ENCODE peak calls at places on chromosomes 16 and 17, in four cellular contexts. T, O, C and U are unnamed samples.

GRCh38 chr16:86118467-86119307 is 219.7 kb downstream of the IRF8 start:
- DNase-seq in T (no peak), C (no peak), O (peak), U (no peak)

GRCh38 chr16:14669776-14670175 is 24.3 kb downstream of the PLA2G10 start:
- DNase-seq in C (no peak), O (no peak), T (no peak), U (no peak)

GRCh38 chr17:27413792-27414191 is 42.5 kb upstream of the KSR1 start:
- DNase-seq in O (no peak), T (no peak), C (no peak), U (no peak)

GRCh38 chr16:65672960-65673359 is 551.1 kb upstream of the CDH11 start:
- DNase-seq in T (no peak), O (no peak), C (no peak), U (no peak)

GRCh38 chr17:74243013-74243755 is 29.8 kb downstream of the TTYH2 start:
- DNase-seq in O (no peak), T (no peak), C (no peak), U (peak)

GRCh38 chr17:35849469-35850348 is 19.0 kb downstream of the HEATR9 start:
- DNase-seq in O (peak), T (peak), C (peak), U (peak)

GRCh38 chr16:67562918-67563707 is 787 bp downstream of the CTCF start:
- DNase-seq in T (no peak), C (peak), O (no peak), U (peak)

GRCh38 chr16:578870-579405 is 9.2 kb downstream of the PIGQ start:
- DNase-seq in C (peak), O (no peak), T (peak), U (peak)

GRCh38 chr16:89621698-89622409 is 8.4 kb downstream of the DPEP1 start:
- DNase-seq in T (no peak), O (no peak), C (peak), U (no peak)

GRCh38 chr17:82593590-82594087 is 54.6 kb downstream of the WDR45B start:
- DNase-seq in C (no peak), O (no peak), T (no peak), U (peak)

GRCh38 chr17:37160940-37161339 is 212.2 kb downstream of the AATF start:
- DNase-seq in T (no peak), C (no peak), O (no peak), U (no peak)

GRCh38 chr17:20996724-20997615 is 45.8 kb downstream of the USP22 start:
- DNase-seq in T (no peak), C (no peak), O (no peak), U (peak)

GRCh38 chr17:20998571-20999043 is 44.2 kb downstream of the USP22 start:
- DNase-seq in C (no peak), T (no peak), O (no peak), U (no peak)

GRCh38 chr17:20995873-20996723 is 46.7 kb downstream of the USP22 start:
- DNase-seq in C (no peak), T (no peak), O (no peak), U (peak)

GRCh38 chr17:20999044-20999573 is 43.7 kb downstream of the USP22 start:
- DNase-seq in O (no peak), T (no peak), C (no peak), U (no peak)

GRCh38 chr17:20997711-20998570 is 44.9 kb downstream of the USP22 start:
- DNase-seq in O (no peak), C (no peak), T (no peak), U (peak)
- TF ChIP-seq TCF12 in O (no peak), C (no peak), T (no peak), U (no peak)

DNA sequence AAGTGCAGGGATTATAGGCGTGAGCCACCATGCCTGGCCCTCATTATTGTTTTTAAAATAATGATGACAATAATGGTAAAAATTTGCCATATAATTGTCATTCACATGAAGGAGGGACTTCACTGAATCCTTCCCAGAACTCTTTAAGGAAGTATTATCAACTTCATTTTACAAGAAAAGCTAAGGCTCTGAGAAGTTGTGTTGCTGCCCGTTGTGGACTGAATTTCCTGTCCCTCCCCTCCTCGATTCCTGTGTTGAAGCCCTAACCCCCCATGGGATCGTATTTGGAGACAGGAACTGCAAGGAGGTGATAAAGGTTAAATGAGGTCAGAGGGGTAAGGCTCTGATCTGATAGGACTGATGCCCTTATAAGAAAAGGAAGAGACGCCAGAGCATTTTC is 458.0 kb downstream of the HAPSTR1 start:
- DNase-seq in O (no peak), C (no peak), T (no peak), U (no peak)
- TF ChIP-seq TCF12 in O (no peak), C (no peak), T (no peak), U (no peak)

GRCh38 chr16:69465083-69465721 is 40.8 kb downstream of the CYB5B start:
- DNase-seq in T (no peak), O (peak), C (peak), U (no peak)
- TF ChIP-seq TCF12 in T (no peak), O (no peak), C (no peak), U (no peak)

DNA sequence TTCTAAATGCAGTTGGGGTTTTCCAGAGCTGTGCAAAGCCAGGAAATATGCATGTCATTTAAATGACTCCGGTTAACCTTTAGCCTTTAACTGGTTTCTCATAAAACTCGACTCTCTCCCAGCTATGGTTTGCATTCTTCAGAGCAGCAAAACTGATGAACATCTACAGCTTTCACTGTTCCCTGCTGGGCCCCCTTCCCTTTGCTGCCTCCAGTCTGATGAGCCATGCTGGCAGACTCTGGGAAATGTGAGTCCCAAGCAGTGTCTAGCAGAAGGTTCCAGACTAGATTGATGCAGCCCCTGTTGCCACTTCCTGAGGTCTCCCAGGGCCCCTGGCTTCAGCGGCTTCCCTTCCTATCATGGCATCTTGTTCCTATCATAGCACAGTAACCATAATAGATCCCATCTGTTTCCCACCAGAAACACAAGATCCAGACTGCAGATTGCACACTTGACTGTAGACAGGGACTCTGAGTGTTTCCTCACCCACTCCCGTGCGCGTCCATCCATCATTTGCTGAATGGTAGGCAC is 135.4 kb downstream of the CLEC16A start:
- DNase-seq in O (no peak), T (no peak), C (no peak), U (peak)
- TF ChIP-seq TCF12 in O (no peak), T (no peak), C (no peak), U (peak)

GRCh38 chr17:7015587-7016020 is 3.2 kb downstream of the RNASEK start:
- DNase-seq in T (no peak), O (no peak), C (no peak), U (no peak)

GRCh38 chr17:7016406-7016805 is 4.0 kb downstream of the RNASEK start:
- DNase-seq in C (no peak), T (no peak), O (no peak), U (no peak)

GRCh38 chr17:7011942-7012254 is 526 bp upstream of the RNASEK start:
- DNase-seq in O (no peak), C (no peak), T (no peak), U (no peak)

GRCh38 chr17:7014995-7015586 is 2.7 kb downstream of the RNASEK start:
- DNase-seq in C (no peak), T (no peak), O (peak), U (no peak)

DNA sequence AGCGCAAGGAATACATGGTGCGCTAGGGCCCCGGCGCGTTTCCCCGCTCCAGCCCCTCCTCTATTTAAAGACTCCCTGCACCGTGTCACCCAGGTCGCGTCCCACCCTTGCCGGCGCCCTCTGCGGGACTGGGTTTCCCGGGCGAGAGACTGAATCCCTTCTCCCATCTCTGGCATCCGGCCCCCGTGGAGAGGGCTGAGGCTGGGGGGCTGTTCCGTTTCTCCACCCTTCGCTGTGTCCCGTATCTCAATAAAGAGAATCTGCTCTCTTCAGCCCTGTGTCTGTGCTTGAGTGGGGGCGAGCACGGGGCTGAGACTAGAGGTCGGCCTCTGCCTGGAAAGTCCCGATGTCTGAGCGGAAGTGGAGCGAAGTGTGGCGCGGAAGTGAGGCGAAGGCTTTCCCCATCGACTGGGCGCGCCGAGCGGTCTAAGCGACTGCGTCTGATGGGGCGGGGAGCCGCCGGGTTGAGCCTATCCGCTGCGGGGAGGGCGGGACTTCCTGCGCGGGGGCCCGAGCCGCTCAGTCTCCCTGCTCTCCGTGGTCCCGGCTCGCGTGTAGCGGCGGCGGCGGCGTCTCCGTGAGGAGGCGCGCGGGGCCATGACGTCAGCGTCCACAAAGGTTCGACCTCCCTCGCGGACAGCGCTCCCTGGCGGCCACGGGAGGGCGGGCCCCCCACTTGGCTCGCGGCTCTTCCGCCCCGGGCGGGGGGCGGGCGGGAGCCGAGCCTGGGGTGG is 2.0 kb downstream of the RNASEK start:
- DNase-seq in T (peak), C (peak), O (peak), U (peak)
- TF ChIP-seq TCF12 in T (no peak), C (no peak), O (peak), U (no peak)

GRCh38 chr17:57562231-57562630 is 182.9 kb downstream of the CCDC182 start:
- DNase-seq in T (no peak), C (no peak), O (no peak), U (no peak)

GRCh38 chr17:57563968-57564367 is 181.1 kb downstream of the CCDC182 start:
- DNase-seq in T (no peak), O (no peak), C (no peak), U (peak)

GRCh38 chr17:57566724-57567123 is 178.4 kb downstream of the CCDC182 start:
- DNase-seq in C (no peak), T (no peak), O (no peak), U (no peak)

GRCh38 chr17:57567278-57567677 is 177.8 kb downstream of the CCDC182 start:
- DNase-seq in O (no peak), T (no peak), C (no peak), U (peak)

DNA sequence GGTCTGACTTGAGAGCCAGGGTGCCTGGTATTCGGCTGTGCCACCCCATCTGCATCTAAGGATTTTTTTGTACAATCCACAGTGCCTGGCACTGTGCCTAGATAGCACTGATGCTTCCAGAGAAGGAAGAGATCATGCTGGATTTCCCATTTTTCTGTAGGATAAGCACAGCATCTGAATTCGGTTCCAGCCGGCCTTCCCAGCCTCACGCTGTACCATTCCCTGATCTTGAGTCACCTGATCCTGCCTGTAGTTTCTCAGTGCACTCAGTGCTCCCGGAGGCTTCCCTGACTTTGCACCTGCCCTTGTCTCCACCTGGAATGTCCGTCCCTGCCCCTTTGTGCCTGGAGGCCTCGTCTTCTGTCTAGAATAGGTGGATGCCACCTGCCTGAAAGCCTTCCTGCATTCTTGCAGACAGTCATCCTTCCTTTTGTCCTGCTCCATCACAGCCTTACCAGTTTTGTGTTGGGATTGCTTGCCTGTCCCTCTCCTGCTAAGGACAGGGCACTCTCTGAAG is 179.9 kb downstream of the CCDC182 start:
- DNase-seq in O (no peak), C (no peak), T (no peak), U (no peak)
- TF ChIP-seq TCF12 in O (no peak), C (no peak), T (no peak), U (no peak)

GRCh38 chr17:41003926-41004325 is 4.2 kb upstream of the KRTAP3-2 start:
- DNase-seq in O (no peak), C (no peak), T (no peak), U (no peak)

GRCh38 chr17:41001795-41002194 is 2.1 kb upstream of the KRTAP3-2 start:
- DNase-seq in C (no peak), T (no peak), O (no peak), U (no peak)

GRCh38 chr17:41002814-41003213 is 3.1 kb upstream of the KRTAP3-2 start:
- DNase-seq in O (no peak), C (peak), T (no peak), U (no peak)

GRCh38 chr17:41008811-41009210 is at the start of gene KRTAP3-1:
- DNase-seq in C (peak), O (no peak), T (no peak), U (no peak)

GRCh38 chr17:41004397-41004796 is 4.5 kb downstream of the KRTAP3-1 start:
- DNase-seq in T (no peak), O (no peak), C (no peak), U (no peak)
- TF ChIP-seq TCF12 in T (no peak), O (no peak), C (no peak), U (no peak)

GRCh38 chr16:88382491-88383400 is at the start of gene ZNF469:
- DNase-seq in C (no peak), T (no peak), O (no peak), U (peak)
- TF ChIP-seq TCF12 in C (no peak), T (no peak), O (no peak), U (no peak)

GRCh38 chr16:78496189-78496588 is 396.7 kb downstream of the WWOX start:
- DNase-seq in C (no peak), T (no peak), O (no peak), U (no peak)

GRCh38 chr16:78490847-78491246 is 391.4 kb downstream of the WWOX start:
- DNase-seq in O (no peak), T (no peak), C (no peak), U (no peak)

GRCh38 chr16:78493573-78493972 is 394.1 kb downstream of the WWOX start:
- DNase-seq in C (no peak), O (no peak), T (no peak), U (no peak)

GRCh38 chr16:78494674-78495073 is 395.2 kb downstream of the WWOX start:
- DNase-seq in T (no peak), C (no peak), O (no peak), U (no peak)

DNA sequence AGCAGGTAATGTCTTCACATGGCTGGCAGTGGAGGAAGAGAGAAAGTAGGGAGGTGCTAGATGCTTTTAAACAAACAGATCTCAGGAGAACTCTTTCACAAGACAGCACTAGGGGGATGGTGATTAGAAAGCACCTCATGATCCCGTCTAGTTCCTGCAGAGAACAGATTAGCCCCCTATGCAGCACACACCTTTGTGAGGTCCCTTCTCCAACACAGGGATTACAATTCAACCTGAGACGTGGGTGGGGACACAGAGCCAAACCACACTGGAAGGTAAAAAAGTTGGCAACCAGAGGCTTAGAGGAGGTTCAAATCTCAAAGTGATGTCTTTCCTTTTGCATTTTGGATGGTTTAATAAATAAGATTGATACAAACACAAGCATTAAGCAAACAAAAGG is 394.7 kb downstream of the WWOX start:
- DNase-seq in C (no peak), T (no peak), O (no peak), U (no peak)
- TF ChIP-seq TCF12 in C (no peak), T (no peak), O (no peak), U (no peak)

GRCh38 chr17:19780846-19781245 is 32.7 kb upstream of the ALDH3A1 start:
- DNase-seq in O (no peak), T (no peak), C (no peak), U (no peak)
- TF ChIP-seq TCF12 in O (no peak), T (no peak), C (no peak), U (no peak)